ENCODE peak calls at places on chromosomes 6 and 20, in four cellular contexts. K, G, J and Z are unnamed samples.

GRCh38 chr6:164331026-164331425 is 916.5 kb downstream of the QKI start:
- DNase-seq in K (peak), G (no peak), J (no peak), Z (no peak)

GRCh38 chr6:128463942-128464341 is 56.5 kb downstream of the PTPRK start:
- DNase-seq in K (peak), G (no peak), J (no peak), Z (no peak)

GRCh38 chr20:63381781-63382431 is 20.8 kb upstream of the CHRNA4 start:
- DNase-seq in K (peak), G (no peak), J (no peak), Z (no peak)

GRCh38 chr6:137764464-137764863 is 102.6 kb upstream of the TNFAIP3 start:
- DNase-seq in K (peak), G (no peak), J (no peak), Z (no peak)

GRCh38 chr6:30480536-30481156 is 8.7 kb upstream of the HLA-E start:
- DNase-seq in K (no peak), G (no peak), J (no peak), Z (no peak)

GRCh38 chr6:25311251-25311910 is 32.2 kb downstream of the CARMIL1 start:
- DNase-seq in K (no peak), G (no peak), J (no peak), Z (no peak)

GRCh38 chr6:90413867-90414266 is 117.2 kb upstream of the BACH2 start:
- DNase-seq in K (no peak), G (peak), J (no peak), Z (no peak)

GRCh38 chr6:20744911-20745557 is 210.8 kb downstream of the CDKAL1 start:
- DNase-seq in K (no peak), G (no peak), J (no peak), Z (no peak)

GRCh38 chr20:63950701-63951397 is 5.4 kb downstream of the UCKL1 start:
- DNase-seq in K (no peak), G (no peak), J (no peak), Z (peak)

GRCh38 chr6:55869731-55870130 is 5.7 kb downstream of the BMP5 start:
- DNase-seq in K (no peak), G (no peak), J (no peak), Z (no peak)

GRCh38 chr20:41058007-41058673 is 29.5 kb downstream of the TOP1 start:
- DNase-seq in K (peak), G (no peak), J (no peak), Z (no peak)

GRCh38 chr6:153989989-153990388 is 49.1 kb upstream of the OPRM1 start:
- DNase-seq in K (no peak), G (no peak), J (no peak), Z (no peak)

GRCh38 chr6:84568971-84569370 is 195.4 kb downstream of the TBX18 start:
- DNase-seq in K (peak), G (no peak), J (no peak), Z (no peak)

GRCh38 chr20:56796345-56796744 is 167.2 kb downstream of the TFAP2C start:
- DNase-seq in K (no peak), G (no peak), J (no peak), Z (peak)

GRCh38 chr20:56793916-56794315 is 164.8 kb downstream of the TFAP2C start:
- DNase-seq in K (no peak), G (no peak), J (no peak), Z (peak)

GRCh38 chr20:56798634-56799033 is 169.5 kb downstream of the TFAP2C start:
- DNase-seq in K (no peak), G (no peak), J (no peak), Z (no peak)

GRCh38 chr20:56797023-56797422 is 167.9 kb downstream of the TFAP2C start:
- DNase-seq in K (no peak), G (no peak), J (no peak), Z (no peak)

DNA sequence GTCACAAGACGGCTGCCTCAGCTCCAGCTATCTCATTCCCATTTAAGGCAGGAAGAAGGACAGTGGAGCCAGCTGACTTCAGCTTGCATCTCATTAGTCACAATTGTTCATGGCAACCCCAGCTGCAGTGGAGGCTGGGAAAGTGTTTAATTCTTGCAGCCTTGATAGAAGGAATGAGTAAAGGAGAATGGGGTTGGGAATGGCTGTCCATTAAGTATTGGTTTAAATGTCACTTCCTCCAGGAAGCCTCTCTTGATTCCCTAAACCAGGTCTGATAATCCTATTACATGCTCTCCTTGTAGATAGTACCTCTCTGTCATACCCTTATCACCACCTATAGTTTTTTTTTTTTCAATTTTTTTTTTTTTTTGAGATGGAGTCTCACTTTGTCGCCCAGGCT is 166.4 kb downstream of the TFAP2C start:
- DNase-seq in K (no peak), G (no peak), J (no peak), Z (no peak)
- H3K27ac ChIP-seq in K (no peak), G (no peak), J (no peak), Z (no peak)

GRCh38 chr6:7542065-7542877 is 800 bp downstream of the DSP start:
- DNase-seq in K (peak), G (no peak), J (peak), Z (no peak)
- H3K4me3 ChIP-seq in K (peak), G (no peak), J (peak), Z (peak)

GRCh38 chr20:58393299-58393698 is 4.3 kb downstream of the VAPB start:
- DNase-seq in K (no peak), G (no peak), J (no peak), Z (no peak)
- H3K27ac ChIP-seq in K (no peak), G (no peak), J (no peak), Z (no peak)

GRCh38 chr6:3226422-3227362 is 761 bp downstream of the TUBB2B start:
- DNase-seq in K (no peak), G (peak), J (peak), Z (no peak)
- H3K4me3 ChIP-seq in K (peak), G (peak), J (peak), Z (peak)

GRCh38 chr20:53738945-53739798 is 145.5 kb upstream of the ZNF217 start:
- DNase-seq in K (no peak), G (peak), J (no peak), Z (no peak)
- H3K27ac ChIP-seq in K (no peak), G (peak), J (peak), Z (peak)

GRCh38 chr6:28380381-28380780 is 19.2 kb downstream of the ZSCAN12 start:
- DNase-seq in K (no peak), G (no peak), J (no peak), Z (no peak)

GRCh38 chr6:28383235-28384142 is 16.1 kb downstream of the ZSCAN12 start:
- DNase-seq in K (peak), G (no peak), J (peak), Z (peak)

GRCh38 chr6:28378644-28379043 is 20.9 kb downstream of the ZSCAN12 start:
- DNase-seq in K (no peak), G (no peak), J (no peak), Z (no peak)

DNA sequence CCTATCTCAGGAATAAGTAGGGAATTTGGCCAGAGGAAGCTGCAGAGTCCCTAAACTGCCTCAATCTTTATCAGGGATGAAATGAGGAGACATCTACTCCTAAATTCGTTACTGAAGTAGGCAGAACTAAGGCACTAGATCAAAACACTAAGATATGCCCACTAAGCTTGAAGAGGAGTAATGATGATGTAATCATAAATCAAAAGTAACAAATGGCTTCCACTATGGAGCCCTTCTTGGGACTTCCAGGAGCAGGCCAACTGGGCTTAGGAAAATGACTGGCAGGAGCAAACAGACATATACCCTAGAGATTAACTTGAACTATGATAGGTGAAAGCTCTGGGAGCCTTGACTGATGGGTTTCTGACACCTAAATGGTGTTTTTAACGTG is 15.4 kb downstream of the ZSCAN12 start:
- DNase-seq in K (no peak), G (no peak), J (no peak), Z (no peak)
- H3K4me3 ChIP-seq in K (no peak), G (no peak), J (no peak), Z (no peak)